ENCODE peak calls at places on chromosomes 12 and 14, in five cellular contexts. O is K562, H is GM12878, R is HepG2, K is H1. U is an unnamed sample.

GRCh38 chr14:99795046-99795445 is 1.8 kb downstream of the EML1 start:
- DNase-seq in H (no peak), O (no peak), R (no peak), K (no peak), U (no peak)

GRCh38 chr14:52048641-52049204 is 20.1 kb downstream of the NID2 start:
- DNase-seq in O (no peak), K (no peak), R (no peak), H (no peak), U (no peak)

GRCh38 chr14:93566065-93566693 is 135.4 kb downstream of the UNC79 start:
- DNase-seq in H (no peak), R (no peak), K (no peak), O (no peak), U (no peak)

GRCh38 chr14:75989134-75989533 is 3.6 kb downstream of the IFT43 start:
- DNase-seq in H (no peak), O (no peak), R (peak; percentile 84), K (no peak), U (no peak)

GRCh38 chr14:72024043-72024407 is 91.8 kb downstream of the RGS6 start:
- DNase-seq in O (peak; percentile 23), H (peak; percentile 43), K (peak; percentile 7), R (peak; percentile 24), U (no peak)

GRCh38 chr12:981176-981828 is 9.7 kb upstream of the ERC1 start:
- DNase-seq in K (no peak), R (no peak), O (no peak), H (no peak), U (no peak)

GRCh38 chr12:64083285-64084210 is 138.5 kb downstream of the KICS2 start:
- DNase-seq in K (no peak), O (no peak), R (no peak), H (no peak), U (peak; percentile 72)

GRCh38 chr14:103186894-103187586 is 63.8 kb downstream of the TNFAIP2 start:
- DNase-seq in H (no peak), O (no peak), K (peak; percentile 31), R (peak; percentile 79), U (no peak)

GRCh38 chr12:119803391-119803791 is 73.7 kb downstream of the CIT start:
- DNase-seq in R (no peak), K (peak; percentile 21), O (no peak), H (no peak), U (no peak)

GRCh38 chr14:103029936-103030335 is 27.4 kb downstream of the CDC42BPB start:
- DNase-seq in K (no peak), H (no peak), O (no peak), R (no peak), U (no peak)

GRCh38 chr12:123059501-123059900 is 79.0 kb downstream of the ARL6IP4 start:
- DNase-seq in H (no peak), R (no peak), K (no peak), O (no peak), U (no peak)

GRCh38 chr14:76933515-76933914 is 95.0 kb downstream of the IRF2BPL start:
- DNase-seq in K (no peak), H (no peak), R (no peak), O (no peak), U (no peak)

GRCh38 chr12:108418162-108418561 is 79.1 kb upstream of the CMKLR1 start:
- DNase-seq in H (no peak), R (no peak), K (no peak), O (no peak), U (no peak)

GRCh38 chr12:39623919-39624318 is 4.3 kb upstream of the ABCD2 start:
- DNase-seq in R (no peak), K (no peak), H (no peak), O (no peak), U (no peak)

GRCh38 chr14:67785270-67786109 is 30.9 kb downstream of the ZFYVE26 start:
- DNase-seq in O (no peak), R (no peak), K (no peak), H (no peak), U (no peak)

GRCh38 chr12:133106253-133106652 is 23.8 kb downstream of the ZNF891 start:
- DNase-seq in K (no peak), R (no peak), H (no peak), O (no peak), U (no peak)

GRCh38 chr12:96241484-96242256 is 47.5 kb downstream of the ELK3 start:
- DNase-seq in R (no peak), K (no peak), O (no peak), H (no peak), U (peak; percentile 31)

GRCh38 chr14:72574687-72575086 is 319.2 kb downstream of the DPF3 start:
- DNase-seq in O (no peak), R (no peak), K (no peak), H (no peak), U (no peak)

GRCh38 chr12:129276408-129277042 is 423.2 kb downstream of the GLT1D1 start:
- DNase-seq in R (no peak), H (no peak), K (no peak), O (no peak), U (no peak)

GRCh38 chr12:13471471-13471870 is 274.9 kb downstream of the EMP1 start:
- DNase-seq in K (no peak), H (no peak), O (no peak), R (no peak), U (no peak)

GRCh38 chr14:61258985-61259384 is 22.2 kb downstream of the TMEM30B start:
- DNase-seq in H (no peak), R (no peak), O (no peak), K (no peak), U (no peak)

GRCh38 chr14:35213869-35214387 is 78.3 kb upstream of the PSMA6 start:
- DNase-seq in R (peak; percentile 88), H (no peak), O (no peak), K (no peak), U (peak; percentile 29)

GRCh38 chr12:103800252-103800771 is 40.7 kb downstream of the NT5DC3 start:
- DNase-seq in O (peak; percentile 32), K (no peak), R (peak; percentile 47), H (no peak), U (peak; percentile 30)

DNA sequence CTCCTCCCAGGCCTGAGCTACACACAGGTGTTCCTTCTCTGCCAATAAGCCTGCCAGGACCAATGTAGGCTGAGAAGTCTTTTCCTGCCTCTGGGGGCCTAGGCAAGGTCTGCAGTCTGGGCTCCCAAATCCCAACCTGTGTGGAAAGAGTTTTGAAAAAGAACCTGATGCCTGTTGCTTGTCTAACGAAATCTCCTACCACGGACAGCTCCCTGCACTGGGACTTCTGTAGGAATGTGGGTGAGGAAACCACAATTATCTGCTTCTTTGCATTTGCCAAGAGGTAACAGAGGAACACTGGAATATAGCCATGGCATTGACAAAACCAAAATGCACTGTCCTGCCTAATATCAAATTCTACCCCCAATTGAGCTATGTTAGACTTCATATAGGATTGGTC is 877.0 kb upstream of the TMEM132C start:
- DNase-seq in K (peak; percentile 19), H (no peak), R (peak; percentile 3), O (no peak), U (no peak)
- TF ChIP-seq KDM1A in K (no peak), H (no peak), R (no peak), O (no peak), U (no peak)

GRCh38 chr12:70008944-70009343 is 183.9 kb downstream of the MYRFL start:
- DNase-seq in R (no peak), H (no peak), O (no peak), K (no peak), U (no peak)
- TF ChIP-seq KDM1A in R (no peak), H (no peak), O (no peak), K (no peak), U (no peak)

GRCh38 chr14:95183532-95184412 is 26.4 kb upstream of the DICER1 start:
- DNase-seq in K (no peak), O (no peak), H (peak; percentile 25), R (no peak), U (no peak)

GRCh38 chr14:95180966-95181733 is 23.8 kb upstream of the DICER1 start:
- DNase-seq in H (no peak), R (no peak), K (no peak), O (no peak), U (no peak)

GRCh38 chr14:95183082-95183481 is 25.8 kb upstream of the DICER1 start:
- DNase-seq in K (no peak), O (no peak), H (no peak), R (no peak), U (no peak)

GRCh38 chr14:95184413-95184790 is 27.1 kb upstream of the DICER1 start:
- DNase-seq in R (no peak), O (no peak), K (no peak), H (no peak), U (no peak)

DNA sequence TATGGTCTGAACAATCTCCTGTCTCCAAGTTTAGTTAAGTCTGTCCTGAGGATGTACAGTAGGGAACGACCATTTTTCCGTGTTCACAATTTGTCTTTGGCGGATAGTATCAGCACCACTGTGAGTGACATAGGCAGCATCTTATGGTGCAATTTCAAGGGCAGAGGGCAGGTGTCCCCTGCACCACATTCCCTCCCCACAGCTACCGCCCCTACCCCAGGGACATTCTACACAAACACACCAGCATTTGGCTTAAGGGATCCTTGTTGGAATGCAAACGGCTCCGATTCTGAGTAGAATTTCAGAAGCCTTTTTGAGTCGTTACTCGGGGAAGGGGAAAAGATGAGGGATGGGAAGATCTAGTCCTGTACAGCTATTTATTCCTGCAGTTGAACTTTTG is 25.1 kb upstream of the DICER1 start:
- DNase-seq in H (no peak), O (no peak), R (no peak), K (no peak), U (no peak)
- TF ChIP-seq KDM1A in H (no peak), O (no peak), R (no peak), K (no peak), U (no peak)

DNA sequence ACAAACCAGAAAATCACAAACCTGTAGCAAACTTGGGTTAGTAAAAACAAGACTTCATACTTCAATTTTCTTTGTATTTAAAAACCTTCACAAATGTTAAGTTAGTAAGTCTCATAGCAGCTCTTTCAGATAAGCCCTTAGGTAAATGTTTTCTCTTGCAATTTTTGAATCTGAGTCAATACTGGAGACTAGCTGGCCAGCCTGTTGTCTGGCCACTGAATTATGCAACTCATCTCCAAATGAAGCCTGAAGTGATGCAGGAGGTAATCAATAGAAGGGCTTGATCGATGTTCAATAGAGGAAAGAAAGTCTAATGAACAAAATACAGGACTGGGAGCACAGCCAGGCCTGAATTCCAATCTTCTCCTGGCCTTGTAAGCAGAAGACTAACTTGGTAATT is 465.2 kb downstream of the LRIG3 start:
- DNase-seq in R (no peak), K (no peak), O (no peak), H (no peak), U (no peak)
- TF ChIP-seq KDM1A in R (no peak), K (no peak), O (no peak), H (no peak), U (no peak)

DNA sequence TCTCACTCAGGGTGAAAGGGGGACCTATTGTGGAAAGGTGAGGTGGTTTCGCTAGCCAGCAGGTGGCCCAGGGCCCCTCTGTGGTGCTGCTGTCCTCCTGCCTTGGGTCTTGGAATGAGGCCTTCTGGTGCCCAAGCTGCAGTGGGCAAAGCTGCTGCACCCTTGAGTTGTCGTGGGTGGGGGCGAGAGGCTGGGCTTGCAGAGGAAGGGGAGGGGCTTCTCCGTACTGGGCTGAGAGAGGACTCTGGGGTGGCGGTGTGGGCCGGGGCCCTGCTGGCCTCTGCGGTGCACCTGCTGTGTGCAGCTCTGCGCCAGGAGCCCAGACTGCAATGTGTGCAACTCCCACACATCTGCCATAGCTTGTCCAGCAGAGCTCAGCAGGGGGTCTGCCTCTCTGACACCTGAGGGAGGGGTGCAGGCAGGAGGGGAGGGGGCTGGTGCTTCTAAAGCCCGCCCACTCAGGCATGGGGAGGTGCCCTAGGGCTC is 145.8 kb downstream of the KIF26A start:
- DNase-seq in O (no peak), R (no peak), K (no peak), H (no peak), U (no peak)
- TF ChIP-seq KDM1A in O (no peak), R (no peak), K (no peak), H (no peak), U (no peak)

GRCh38 chr12:121441555-121441954 is 41.6 kb downstream of the RNF34 start:
- DNase-seq in K (no peak), H (no peak), O (no peak), R (peak; percentile 28), U (peak; percentile 40)
- TF ChIP-seq KDM1A in K (no peak), H (no peak), O (no peak), R (no peak), U (no peak)

U was measured in A549.